ENCODE peak calls at places on chromosomes 4 and X, in ten cellular contexts. U is stimulated activated CD4-positive, alpha-beta T cell treated with anti-CD3 and anti-CD28 coated beads, Interleukin-4, amount 100 ng/mL, for 1 hour; F is T-helper 2 cell; X is CD8-positive, alpha-beta T cell; P is GM13976; W is activated CD8-positive, alpha-beta memory T cell treated with anti-CD3 and anti-CD28 coated beads for 48 hours; R is Calu3; G is GM23338; K is body of pancreas; B is T-helper 9 cell. H is an unnamed sample.

GRCh38 chrX:88988796-88989195 is 241.8 kb downstream of the CPXCR1 start:
- DNase-seq in G (no peak), F (no peak), P (no peak), B (no peak), X (no peak), R (no peak), K (no peak), W (no peak), U (no peak), H (no peak)

GRCh38 chr4:64144994-64145393 is 264.3 kb downstream of the TECRL start:
- DNase-seq in U (no peak), G (no peak), F (no peak), X (no peak), R (peak; percentile 13), K (no peak), B (no peak), P (no peak), W (no peak), H (no peak)

GRCh38 chrX:1576201-1577101 is 15.0 kb upstream of the AKAP17A start:
- DNase-seq in P (no peak), W (no peak), X (no peak), B (no peak), K (no peak), G (no peak), R (no peak), F (peak; percentile 89), U (no peak), H (no peak)

GRCh38 chr4:146186556-146186955 is 11.0 kb downstream of the LSM6 start:
- DNase-seq in G (no peak), F (no peak), R (no peak), W (no peak), U (no peak), B (no peak), X (no peak), K (no peak), P (no peak), H (no peak)

GRCh38 chr4:83112239-83112638 is 2.3 kb downstream of the PLAC8 start:
- DNase-seq in U (no peak), G (no peak), B (no peak), F (no peak), X (no peak), K (no peak), P (peak; percentile 36), R (no peak), W (no peak), H (no peak)

GRCh38 chr4:183172881-183173280 is 73.8 kb downstream of the WWC2 start:
- DNase-seq in F (no peak), K (no peak), W (no peak), G (no peak), P (no peak), R (no peak), X (no peak), B (no peak), U (no peak), H (no peak)

GRCh38 chr4:121155893-121156292 is 8.2 kb downstream of the TNIP3 start:
- DNase-seq in K (no peak), W (no peak), U (no peak), B (no peak), X (no peak), P (no peak), R (no peak), G (no peak), F (no peak), H (no peak)

GRCh38 chrX:115452256-115452655 is 108.7 kb upstream of the PLS3 start:
- DNase-seq in R (no peak), U (no peak), B (no peak), G (no peak), P (no peak), K (no peak), X (no peak), W (no peak), F (no peak), H (no peak)

GRCh38 chr4:177902386-177902785 is 460.1 kb upstream of the AGA start:
- DNase-seq in B (no peak), W (no peak), K (no peak), X (no peak), U (no peak), G (no peak), P (no peak), F (no peak), R (no peak), H (no peak)

GRCh38 chrX:139881572-139881971 is 51.3 kb downstream of the ATP11C start:
- DNase-seq in X (no peak), K (no peak), R (no peak), F (no peak), B (no peak), W (no peak), P (no peak), G (no peak), U (no peak), H (no peak)

GRCh38 chr4:89099034-89099433 is 12.3 kb upstream of the TIGD2 start:
- DNase-seq in P (no peak), X (no peak), W (no peak), U (no peak), F (no peak), R (no peak), G (no peak), K (no peak), B (no peak), H (no peak)

GRCh38 chr4:81352476-81352875 is 119.2 kb downstream of the RASGEF1B start:
- DNase-seq in G (no peak), U (no peak), X (no peak), P (no peak), R (no peak), K (no peak), B (no peak), F (no peak), W (no peak), H (no peak)

GRCh38 chr4:181819951-181820350 is 423.3 kb upstream of the TENM3 start:
- DNase-seq in F (no peak), W (no peak), P (no peak), X (no peak), G (no peak), R (no peak), K (no peak), U (no peak), B (no peak), H (no peak)

GRCh38 chr4:160175064-160175643 is 1072.3 kb downstream of the RAPGEF2 start:
- DNase-seq in W (no peak), U (no peak), X (no peak), F (no peak), K (no peak), P (no peak), B (no peak), R (no peak), G (no peak), H (no peak)

GRCh38 chrX:97229318-97229717 is 345.6 kb downstream of the RPA4 start:
- DNase-seq in B (no peak), P (no peak), G (no peak), X (no peak), R (no peak), W (no peak), F (no peak), U (no peak), K (no peak), H (no peak)

GRCh38 chr4:15928883-15929282 is 9.7 kb downstream of the FGFBP1 start:
- DNase-seq in K (no peak), U (no peak), W (no peak), B (no peak), X (no peak), R (no peak), P (no peak), G (no peak), F (no peak), H (no peak)

GRCh38 chrX:117335209-117335608 is 781.4 kb downstream of the KLHL13 start:
- DNase-seq in B (no peak), R (no peak), K (no peak), X (no peak), P (no peak), W (no peak), F (no peak), G (no peak), U (no peak), H (no peak)

GRCh38 chrX:119004920-119005524 is 30.6 kb downstream of the LONRF3 start:
- DNase-seq in K (peak; percentile 72), F (peak; percentile 30), U (peak; percentile 48), B (peak; percentile 38), R (peak; percentile 62), G (peak; percentile 53), X (peak; percentile 18), W (no peak), P (peak; percentile 62), H (peak; percentile 75)

GRCh38 chrX:71859637-71860036 is 51.0 kb upstream of the NHSL2 start:
- DNase-seq in W (no peak), X (peak; percentile 3), P (peak; percentile 21), B (no peak), K (peak; percentile 38), U (no peak), G (peak; percentile 71), R (peak; percentile 49), F (peak; percentile 22), H (no peak)

GRCh38 chrX:75303795-75304194 is 29.9 kb downstream of the UPRT start:
- DNase-seq in U (no peak), X (no peak), P (no peak), K (no peak), F (no peak), W (no peak), B (no peak), R (no peak), G (no peak), H (no peak)

GRCh38 chrX:118536687-118537461 is 41.3 kb downstream of the DOCK11 start:
- DNase-seq in P (no peak), R (peak; percentile 13), X (peak; percentile 27), G (peak; percentile 65), K (no peak), F (peak; percentile 78), U (peak; percentile 21), W (no peak), B (peak; percentile 16), H (no peak)

GRCh38 chr4:159547645-159548308 is 444.9 kb downstream of the RAPGEF2 start:
- DNase-seq in K (no peak), P (no peak), W (no peak), B (no peak), R (no peak), G (no peak), X (no peak), U (no peak), F (no peak), H (no peak)